ENCODE peak calls at places on chromosomes 1 and 21, in six cellular contexts. One of them, this sample, is unnamed.

GRCh38 chr1:212979340-212980122 is 29.2 kb downstream of the VASH2 start:
- DNase-seq in vagina: no peak
- DNase-seq in AG04449: no peak
- DNase-seq in gastrocnemius medialis: no peak
- DNase-seq in A549: no peak
- DNase-seq in astrocyte of the spinal cord: no peak
- DNase-seq in this sample: no peak

GRCh38 chr1:13435456-13435855 is 25.2 kb downstream of the PRAMEF20 start:
- DNase-seq in A549: no peak
- DNase-seq in vagina: no peak
- DNase-seq in astrocyte of the spinal cord: no peak
- DNase-seq in AG04449: no peak
- DNase-seq in gastrocnemius medialis: no peak
- DNase-seq in this sample: no peak

GRCh38 chr1:104406731-104407130 is 657.0 kb downstream of the AMY1C start:
- DNase-seq in gastrocnemius medialis: no peak
- DNase-seq in vagina: no peak
- DNase-seq in AG04449: no peak
- DNase-seq in astrocyte of the spinal cord: no peak
- DNase-seq in A549: no peak
- DNase-seq in this sample: no peak

GRCh38 chr1:47635111-47635510 is 197.3 kb downstream of the FOXD2 start:
- DNase-seq in astrocyte of the spinal cord: no peak
- DNase-seq in gastrocnemius medialis: no peak
- DNase-seq in A549: no peak
- DNase-seq in vagina: no peak
- DNase-seq in AG04449: no peak
- DNase-seq in this sample: no peak

GRCh38 chr1:117567435-117567834 is 38.4 kb upstream of the TENT5C start:
- DNase-seq in AG04449: no peak
- DNase-seq in A549: no peak
- DNase-seq in astrocyte of the spinal cord: no peak
- DNase-seq in vagina: peak
- DNase-seq in gastrocnemius medialis: no peak
- DNase-seq in this sample: no peak

GRCh38 chr1:116855788-116856187 is 53.9 kb upstream of the PTGFRN start:
- DNase-seq in A549: no peak
- DNase-seq in astrocyte of the spinal cord: peak
- DNase-seq in AG04449: peak
- DNase-seq in vagina: no peak
- DNase-seq in gastrocnemius medialis: no peak
- DNase-seq in this sample: no peak

GRCh38 chr1:210053126-210053525 is 115.1 kb downstream of the SYT14 start:
- DNase-seq in vagina: no peak
- DNase-seq in astrocyte of the spinal cord: no peak
- DNase-seq in AG04449: no peak
- DNase-seq in gastrocnemius medialis: no peak
- DNase-seq in A549: no peak
- DNase-seq in this sample: no peak

GRCh38 chr1:47684964-47685762 is 247.3 kb downstream of the FOXD2 start:
- DNase-seq in vagina: peak
- DNase-seq in gastrocnemius medialis: no peak
- DNase-seq in AG04449: no peak
- DNase-seq in A549: no peak
- DNase-seq in astrocyte of the spinal cord: peak
- DNase-seq in this sample: no peak

GRCh38 chr1:66788231-66788939 is 12.7 kb downstream of the INSL5 start:
- DNase-seq in AG04449: no peak
- DNase-seq in gastrocnemius medialis: no peak
- DNase-seq in vagina: no peak
- DNase-seq in A549: no peak
- DNase-seq in astrocyte of the spinal cord: no peak
- DNase-seq in this sample: peak

GRCh38 chr1:55143686-55144085 is 71.5 kb downstream of the USP24 start:
- DNase-seq in gastrocnemius medialis: no peak
- DNase-seq in AG04449: no peak
- DNase-seq in astrocyte of the spinal cord: no peak
- DNase-seq in A549: no peak
- DNase-seq in vagina: no peak
- DNase-seq in this sample: no peak

GRCh38 chr1:15734901-15735300 is 1.2 kb upstream of the SLC25A34 start:
- DNase-seq in gastrocnemius medialis: no peak
- DNase-seq in AG04449: no peak
- DNase-seq in astrocyte of the spinal cord: no peak
- DNase-seq in A549: no peak
- DNase-seq in vagina: no peak
- DNase-seq in this sample: no peak

GRCh38 chr1:31505884-31506497 is 70.3 kb upstream of the TINAGL1 start:
- DNase-seq in A549: no peak
- DNase-seq in vagina: no peak
- DNase-seq in AG04449: peak
- DNase-seq in astrocyte of the spinal cord: peak
- DNase-seq in gastrocnemius medialis: no peak
- DNase-seq in this sample: peak

GRCh38 chr1:111743679-111744101 is 4.5 kb upstream of the INKA2 start:
- DNase-seq in gastrocnemius medialis: no peak
- DNase-seq in A549: no peak
- DNase-seq in astrocyte of the spinal cord: no peak
- DNase-seq in vagina: peak
- DNase-seq in AG04449: peak
- DNase-seq in this sample: no peak

GRCh38 chr1:25890249-25891034 is 14.9 kb upstream of the PAQR7 start:
- DNase-seq in AG04449: no peak
- DNase-seq in vagina: no peak
- DNase-seq in A549: peak
- DNase-seq in astrocyte of the spinal cord: peak
- DNase-seq in gastrocnemius medialis: no peak
- DNase-seq in this sample: peak

GRCh38 chr1:45753248-45754037 is 3.0 kb upstream of the IPP start:
- DNase-seq in A549: no peak
- DNase-seq in vagina: no peak
- DNase-seq in gastrocnemius medialis: no peak
- DNase-seq in astrocyte of the spinal cord: no peak
- DNase-seq in AG04449: no peak
- DNase-seq in this sample: no peak

GRCh38 chr1:235011599-235012435 is 116.8 kb downstream of the TOMM20 start:
- DNase-seq in A549: peak
- DNase-seq in AG04449: peak
- DNase-seq in gastrocnemius medialis: no peak
- DNase-seq in astrocyte of the spinal cord: peak
- DNase-seq in vagina: no peak
- DNase-seq in this sample: peak

GRCh38 chr1:53075206-53075605 is 13.2 kb downstream of the PODN start:
- DNase-seq in gastrocnemius medialis: no peak
- DNase-seq in vagina: no peak
- DNase-seq in A549: no peak
- DNase-seq in astrocyte of the spinal cord: no peak
- DNase-seq in AG04449: no peak
- DNase-seq in this sample: no peak

GRCh38 chr1:101338714-101339430 is 102.1 kb downstream of the S1PR1 start:
- DNase-seq in astrocyte of the spinal cord: no peak
- DNase-seq in AG04449: no peak
- DNase-seq in vagina: no peak
- DNase-seq in A549: no peak
- DNase-seq in gastrocnemius medialis: no peak
- DNase-seq in this sample: peak

GRCh38 chr1:151661728-151662127 is 49.9 kb downstream of the SNX27 start:
- DNase-seq in astrocyte of the spinal cord: no peak
- DNase-seq in vagina: no peak
- DNase-seq in A549: no peak
- DNase-seq in AG04449: no peak
- DNase-seq in gastrocnemius medialis: no peak
- DNase-seq in this sample: no peak

GRCh38 chr1:18936814-18937481 is 19.5 kb downstream of the IFFO2 start:
- DNase-seq in vagina: no peak
- DNase-seq in AG04449: no peak
- DNase-seq in astrocyte of the spinal cord: no peak
- DNase-seq in A549: no peak
- DNase-seq in gastrocnemius medialis: no peak
- DNase-seq in this sample: peak

GRCh38 chr1:111030590-111030989 is 66.9 kb upstream of the LRIF1 start:
- DNase-seq in gastrocnemius medialis: no peak
- DNase-seq in AG04449: no peak
- DNase-seq in A549: peak
- DNase-seq in astrocyte of the spinal cord: peak
- DNase-seq in vagina: no peak
- DNase-seq in this sample: peak

GRCh38 chr1:175192111-175192629 is 406 bp downstream of the KIAA0040 start:
- DNase-seq in AG04449: no peak
- DNase-seq in astrocyte of the spinal cord: peak
- DNase-seq in A549: no peak
- DNase-seq in gastrocnemius medialis: peak
- DNase-seq in vagina: no peak
- DNase-seq in this sample: peak

GRCh38 chr21:38258803-38259485 is 2.2 kb downstream of the KCNJ15 start:
- DNase-seq in A549: peak
- DNase-seq in vagina: no peak
- DNase-seq in astrocyte of the spinal cord: peak
- DNase-seq in gastrocnemius medialis: no peak
- DNase-seq in AG04449: peak
- DNase-seq in this sample: peak

GRCh38 chr1:228289239-228289849 is 81.5 kb downstream of the OBSCN start:
- DNase-seq in astrocyte of the spinal cord: no peak
- DNase-seq in gastrocnemius medialis: no peak
- DNase-seq in AG04449: no peak
- DNase-seq in A549: no peak
- DNase-seq in vagina: no peak
- DNase-seq in this sample: no peak

GRCh38 chr1:31548899-31549806 is 27.2 kb upstream of the TINAGL1 start:
- DNase-seq in A549: peak
- DNase-seq in vagina: no peak
- DNase-seq in gastrocnemius medialis: peak
- DNase-seq in AG04449: no peak
- DNase-seq in astrocyte of the spinal cord: peak
- DNase-seq in this sample: peak

GRCh38 chr1:86753700-86754099 is 49.3 kb downstream of the SH3GLB1 start:
- DNase-seq in AG04449: no peak
- DNase-seq in gastrocnemius medialis: no peak
- DNase-seq in vagina: no peak
- DNase-seq in astrocyte of the spinal cord: no peak
- DNase-seq in A549: no peak
- DNase-seq in this sample: peak

GRCh38 chr1:84736445-84736844 is 46.2 kb upstream of the SSX2IP start:
- DNase-seq in AG04449: no peak
- DNase-seq in astrocyte of the spinal cord: no peak
- DNase-seq in gastrocnemius medialis: no peak
- DNase-seq in A549: no peak
- DNase-seq in vagina: no peak
- DNase-seq in this sample: no peak

GRCh38 chr1:192506741-192507155 is 68.8 kb upstream of the RGS1 start:
- DNase-seq in astrocyte of the spinal cord: peak
- DNase-seq in AG04449: no peak
- DNase-seq in gastrocnemius medialis: no peak
- DNase-seq in A549: peak
- DNase-seq in vagina: no peak
- DNase-seq in this sample: no peak

GRCh38 chr1:183806086-183806485 is 1.2 kb downstream of the RGL1 start:
- DNase-seq in vagina: no peak
- DNase-seq in A549: no peak
- DNase-seq in AG04449: no peak
- DNase-seq in astrocyte of the spinal cord: peak
- DNase-seq in gastrocnemius medialis: no peak
- DNase-seq in this sample: no peak
- H3K4me3 ChIP-seq in vagina: peak
- H3K4me3 ChIP-seq in A549: peak
- H3K4me3 ChIP-seq in AG04449: peak
- H3K4me3 ChIP-seq in astrocyte of the spinal cord: peak
- H3K4me3 ChIP-seq in gastrocnemius medialis: peak
- H3K4me3 ChIP-seq in this sample: no peak

DNA sequence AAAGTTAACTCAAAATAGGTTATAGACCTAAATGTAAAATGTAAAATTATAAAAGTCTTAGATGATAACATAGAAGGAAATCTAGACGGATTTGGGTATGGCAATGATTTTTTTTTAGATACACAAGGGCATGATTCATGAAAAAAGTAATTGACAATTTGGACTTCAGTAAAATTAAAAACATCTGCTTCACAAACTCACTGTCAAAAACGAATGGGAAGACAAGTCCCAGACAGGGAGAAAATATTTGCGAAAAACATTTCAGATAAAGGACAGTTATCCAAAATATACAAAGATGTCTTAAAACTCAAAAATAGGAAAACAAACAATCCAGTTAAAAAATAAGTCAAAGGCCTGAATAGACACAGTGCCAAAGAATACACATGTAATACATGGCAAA is 9.7 kb upstream of the PTGS2 start:
- DNase-seq in gastrocnemius medialis: no peak
- DNase-seq in AG04449: no peak
- DNase-seq in A549: no peak
- DNase-seq in astrocyte of the spinal cord: no peak
- DNase-seq in vagina: no peak
- DNase-seq in this sample: no peak
- TF ChIP-seq CTCF in gastrocnemius medialis: no peak
- TF ChIP-seq CTCF in AG04449: no peak
- TF ChIP-seq CTCF in A549: no peak
- TF ChIP-seq CTCF in astrocyte of the spinal cord: no peak
- TF ChIP-seq CTCF in vagina: no peak
- TF ChIP-seq CTCF in this sample: no peak

DNA sequence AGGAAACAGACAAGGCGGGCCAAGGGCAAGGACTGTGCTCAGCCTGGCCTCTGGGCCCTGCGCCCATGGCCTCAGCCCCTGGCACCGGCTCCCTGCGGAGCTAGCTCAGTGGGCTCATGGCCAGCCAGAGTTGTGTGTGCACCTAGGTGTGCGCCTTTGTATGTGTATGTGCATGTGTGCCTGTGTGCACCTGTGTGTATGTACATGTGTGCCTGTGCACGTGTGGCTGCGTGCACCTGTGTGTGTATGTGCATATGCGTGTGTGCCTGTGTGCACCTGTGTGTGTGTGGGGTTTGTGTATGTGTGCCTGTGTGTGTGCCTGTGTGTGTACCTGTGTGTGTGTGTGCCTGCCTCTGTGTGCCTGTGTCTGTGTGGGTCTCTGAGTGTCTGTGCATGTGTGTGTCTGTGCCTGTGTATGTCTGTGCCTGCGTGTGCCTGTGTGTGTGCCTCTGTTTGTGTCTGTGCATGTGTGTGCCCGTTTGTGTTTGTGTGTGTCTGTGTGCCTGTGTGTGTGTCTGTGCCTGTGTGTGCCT is 7.4 kb downstream of the GPR137B start:
- DNase-seq in AG04449: no peak
- DNase-seq in vagina: no peak
- DNase-seq in gastrocnemius medialis: no peak
- DNase-seq in astrocyte of the spinal cord: no peak
- DNase-seq in A549: no peak
- DNase-seq in this sample: no peak
- H3K4me3 ChIP-seq in AG04449: no peak
- H3K4me3 ChIP-seq in vagina: no peak
- H3K4me3 ChIP-seq in gastrocnemius medialis: no peak
- H3K4me3 ChIP-seq in astrocyte of the spinal cord: no peak
- H3K4me3 ChIP-seq in A549: no peak
- H3K4me3 ChIP-seq in this sample: no peak

DNA sequence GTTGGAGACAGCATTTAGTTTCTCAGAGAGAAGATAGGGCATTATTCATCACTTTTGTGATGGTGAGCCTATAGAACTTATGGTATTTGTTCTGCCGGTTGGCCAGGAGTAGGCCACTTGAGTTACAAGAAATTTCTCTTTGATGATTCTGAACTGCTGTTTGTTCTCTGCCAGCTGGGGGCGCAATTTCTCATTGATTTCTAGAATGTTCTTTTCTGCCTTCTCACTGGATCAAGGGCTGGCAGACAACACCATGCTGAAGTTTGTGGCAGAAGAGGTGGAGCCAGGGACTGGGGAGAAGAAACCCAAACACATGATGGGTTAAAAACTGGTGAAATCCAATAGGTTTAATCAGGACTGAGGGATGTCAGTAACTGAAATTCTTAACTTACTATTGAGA is 360.6 kb downstream of the FAM72C start:
- DNase-seq in gastrocnemius medialis: no peak
- DNase-seq in astrocyte of the spinal cord: no peak
- DNase-seq in AG04449: no peak
- DNase-seq in A549: no peak
- DNase-seq in vagina: no peak
- DNase-seq in this sample: no peak
- TF ChIP-seq CTCF in gastrocnemius medialis: no peak
- TF ChIP-seq CTCF in astrocyte of the spinal cord: no peak
- TF ChIP-seq CTCF in AG04449: no peak
- TF ChIP-seq CTCF in A549: peak
- TF ChIP-seq CTCF in vagina: no peak
- TF ChIP-seq CTCF in this sample: no peak